ENCODE peak calls at places on chromosomes 12 and 14, in four cellular contexts. P, T, W and L are unnamed samples.

GRCh38 chr14:54515670-54516069 is 6.0 kb downstream of the CGRRF1 start:
- DNase-seq in T (no peak), P (no peak), W (no peak), L (no peak)

GRCh38 chr14:104249706-104250105 is 111.3 kb downstream of the KIF26A start:
- DNase-seq in P (peak; percentile 47), T (no peak), W (no peak), L (no peak)

GRCh38 chr14:94969766-94970165 is 187.6 kb downstream of the DICER1 start:
- DNase-seq in P (no peak), W (no peak), T (no peak), L (no peak)

GRCh38 chr14:85701116-85701515 is 171.2 kb downstream of the FLRT2 start:
- DNase-seq in W (no peak), P (no peak), T (no peak), L (no peak)

GRCh38 chr14:89394920-89395319 is 22.1 kb downstream of the FOXN3 start:
- DNase-seq in T (no peak), W (no peak), P (no peak), L (no peak)

GRCh38 chr14:30355431-30355913 is 203.5 kb upstream of the G2E3 start:
- DNase-seq in P (no peak), T (no peak), W (no peak), L (no peak)

GRCh38 chr14:64232095-64232830 is 61.9 kb downstream of the ESR2 start:
- DNase-seq in P (no peak), T (no peak), W (peak; percentile 27), L (peak; percentile 62)

GRCh38 chr14:58356268-58356667 is 39.5 kb upstream of the TOMM20L start:
- DNase-seq in T (no peak), W (peak; percentile 5), P (no peak), L (no peak)

GRCh38 chr14:70665448-70666363 is 24.0 kb downstream of the TTC9 start:
- DNase-seq in W (no peak), T (no peak), P (peak; percentile 79), L (peak; percentile 30)

GRCh38 chr14:70881549-70882174 is 25.6 kb upstream of the PCNX1 start:
- DNase-seq in P (no peak), T (no peak), W (no peak), L (no peak)

GRCh38 chr12:19657401-19657800 is 218.1 kb downstream of the AEBP2 start:
- DNase-seq in T (no peak), P (no peak), W (no peak), L (no peak)

GRCh38 chr14:89773644-89774316 is 180.8 kb downstream of the EFCAB11 start:
- DNase-seq in W (no peak), P (no peak), T (no peak), L (no peak)

GRCh38 chr12:39619316-39619659 is 315 bp downstream of the ABCD2 start:
- DNase-seq in T (no peak), W (no peak), P (no peak), L (no peak)

GRCh38 chr14:90288646-90289355 is 32.4 kb downstream of the PSMC1 start:
- DNase-seq in W (peak; percentile 7), T (no peak), P (no peak), L (no peak)

GRCh38 chr12:25997401-25997973 is 39.0 kb downstream of the RASSF8 start:
- DNase-seq in T (no peak), P (no peak), W (peak; percentile 94), L (peak; percentile 66)

GRCh38 chr12:124371366-124371765 is 76.5 kb downstream of the RFLNA start:
- DNase-seq in W (no peak), T (no peak), P (no peak), L (no peak)

GRCh38 chr12:124372831-124373230 is 77.9 kb downstream of the RFLNA start:
- DNase-seq in W (no peak), T (no peak), P (no peak), L (no peak)

GRCh38 chr12:124370384-124370783 is 75.5 kb downstream of the RFLNA start:
- DNase-seq in W (no peak), T (no peak), P (no peak), L (no peak)

GRCh38 chr12:124370851-124371250 is 76.0 kb downstream of the RFLNA start:
- DNase-seq in P (no peak), T (no peak), W (no peak), L (no peak)

GRCh38 chr12:124371970-124372555 is 77.2 kb downstream of the RFLNA start:
- DNase-seq in W (no peak), P (no peak), T (no peak), L (no peak)
- TF ChIP-seq CTCF in W (no peak), P (no peak), T (no peak), L (no peak)

GRCh38 chr14:22477569-22478194 is 111.3 kb downstream of the DAD1 start:
- DNase-seq in W (no peak), P (no peak), T (no peak), L (no peak)
- H3K4me3 ChIP-seq in W (no peak overlapping the region), P (no peak overlapping the region), T (no peak overlapping the region), L (no peak overlapping the region)

DNA sequence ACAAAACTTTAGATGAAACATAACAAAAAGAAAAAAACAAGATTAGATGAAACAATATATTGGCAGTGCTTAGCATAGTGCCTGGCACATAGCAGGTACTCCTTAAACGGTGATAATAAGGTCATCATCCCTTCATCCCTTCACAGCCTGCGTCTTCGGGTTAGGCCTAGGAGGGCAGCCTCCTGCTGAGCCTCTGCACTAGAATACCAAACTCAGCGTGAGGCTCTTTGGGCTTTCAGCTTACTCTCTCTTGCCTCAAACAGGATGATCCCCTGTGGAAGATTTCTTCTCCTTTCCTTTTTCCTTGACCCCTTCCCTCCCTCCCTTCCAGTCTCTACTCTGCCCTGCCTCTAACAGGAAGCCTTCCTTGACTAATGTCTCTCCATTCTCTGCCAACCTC is 14.4 kb upstream of the FIGNL2 start:
- DNase-seq in P (no peak), T (no peak), W (no peak), L (no peak)
- TF ChIP-seq CTCF in P (no peak), T (no peak), W (no peak), L (no peak)

GRCh38 chr14:68563256-68564131 is 229.4 kb downstream of the ZFP36L1 start:
- DNase-seq in W (no peak), T (no peak), P (no peak), L (no peak)
- H3K4me3 ChIP-seq in W (no peak overlapping the region), T (no peak overlapping the region), P (no peak overlapping the region), L (no peak overlapping the region)

DNA sequence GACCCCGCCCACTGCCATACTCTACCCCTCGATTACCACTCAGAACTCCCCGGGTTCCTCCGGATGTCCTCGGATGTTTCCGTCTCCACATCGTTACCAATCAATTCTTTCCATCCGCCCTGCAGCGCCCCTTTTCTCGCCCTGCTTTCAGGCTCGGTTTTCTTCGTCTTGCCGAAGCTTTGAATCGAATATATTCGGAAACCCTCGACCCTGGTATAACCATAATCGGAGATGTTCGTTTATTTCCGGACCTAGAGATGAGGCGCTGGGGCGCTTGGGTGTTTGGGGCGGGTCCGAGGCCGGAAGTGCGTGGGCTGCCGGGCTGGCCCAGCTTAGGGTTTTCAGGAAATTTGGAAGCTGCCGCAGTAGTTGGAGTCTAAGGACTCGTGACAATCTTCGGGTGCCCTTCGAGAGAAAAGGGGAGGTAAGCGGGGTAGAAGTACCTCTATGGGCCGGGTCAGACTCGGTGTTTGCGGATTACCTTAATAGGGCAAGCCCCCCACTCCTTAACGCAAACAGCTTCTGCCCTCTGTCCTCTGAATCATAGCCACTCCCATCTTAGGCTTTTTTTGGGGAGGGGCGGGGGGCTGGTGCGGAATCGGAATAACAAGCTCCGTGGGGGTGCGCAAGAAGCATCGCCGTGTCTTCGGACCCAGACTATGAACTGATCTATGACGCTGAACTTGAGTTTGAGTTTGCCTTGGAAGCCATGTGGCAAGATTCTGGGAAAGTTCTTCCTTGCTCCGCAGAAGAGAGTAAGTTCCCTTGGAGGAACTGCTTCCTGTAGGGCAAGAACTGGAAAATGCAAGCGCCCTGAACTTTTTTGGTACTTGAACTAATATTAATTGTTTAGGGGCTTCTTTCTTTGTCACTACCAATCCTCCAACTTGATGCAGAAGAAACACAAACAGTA is at the start of gene C14orf119:
- DNase-seq in P (peak; percentile 99), W (peak; percentile 98), T (peak; percentile 100), L (peak; percentile 98)
- TF ChIP-seq CTCF in P (no peak), W (no peak), T (no peak), L (no peak)